ENCODE peak calls at places on chromosome 13, in seven cellular contexts. One of them, this sample, is unnamed.
A peak's percentile ranks its signal among the peaks of the same experiment; 100 is the strongest.

GRCh38 chr13:85806553-85807175 is 7.4 kb upstream of the SLITRK6 start:
- DNase-seq in SHP77: peak; percentile 86
- DNase-seq in globus pallidus: peak; percentile 66
- DNase-seq in stimulated activated CD8-positive, alpha-beta memory T cell treated with anti-CD3 and anti-CD28 coated beads, Interleukin-4, amount 100 ng/mL, for 4 hours: no peak
- DNase-seq in T follicular helper cell: no peak
- DNase-seq in endodermal cell: no peak
- DNase-seq in stimulated activated CD4-positive, alpha-beta T cell treated with anti-CD3 and anti-CD28 coated beads, Interleukin-4, amount 100 ng/mL, for 4 hours: no peak
- DNase-seq in this sample: peak; percentile 72

GRCh38 chr13:107462501-107462900 is 752.8 kb downstream of the LIG4 start:
- DNase-seq in SHP77: no peak
- DNase-seq in globus pallidus: no peak
- DNase-seq in stimulated activated CD8-positive, alpha-beta memory T cell treated with anti-CD3 and anti-CD28 coated beads, Interleukin-4, amount 100 ng/mL, for 4 hours: no peak
- DNase-seq in T follicular helper cell: no peak
- DNase-seq in endodermal cell: no peak
- DNase-seq in stimulated activated CD4-positive, alpha-beta T cell treated with anti-CD3 and anti-CD28 coated beads, Interleukin-4, amount 100 ng/mL, for 4 hours: no peak
- DNase-seq in this sample: no peak

GRCh38 chr13:113002206-113002821 is 33.3 kb downstream of the MCF2L start:
- DNase-seq in SHP77: peak; percentile 90
- DNase-seq in globus pallidus: no peak
- DNase-seq in stimulated activated CD8-positive, alpha-beta memory T cell treated with anti-CD3 and anti-CD28 coated beads, Interleukin-4, amount 100 ng/mL, for 4 hours: no peak
- DNase-seq in T follicular helper cell: no peak
- DNase-seq in endodermal cell: peak; percentile 90
- DNase-seq in stimulated activated CD4-positive, alpha-beta T cell treated with anti-CD3 and anti-CD28 coated beads, Interleukin-4, amount 100 ng/mL, for 4 hours: no peak
- DNase-seq in this sample: peak; percentile 63

GRCh38 chr13:107590556-107590955 is 624.8 kb downstream of the LIG4 start:
- DNase-seq in SHP77: no peak
- DNase-seq in globus pallidus: no peak
- DNase-seq in stimulated activated CD8-positive, alpha-beta memory T cell treated with anti-CD3 and anti-CD28 coated beads, Interleukin-4, amount 100 ng/mL, for 4 hours: no peak
- DNase-seq in T follicular helper cell: no peak
- DNase-seq in endodermal cell: no peak
- DNase-seq in stimulated activated CD4-positive, alpha-beta T cell treated with anti-CD3 and anti-CD28 coated beads, Interleukin-4, amount 100 ng/mL, for 4 hours: no peak
- DNase-seq in this sample: no peak

GRCh38 chr13:60591348-60591747 is 194.3 kb downstream of the TDRD3 start:
- DNase-seq in SHP77: no peak
- DNase-seq in globus pallidus: no peak
- DNase-seq in stimulated activated CD8-positive, alpha-beta memory T cell treated with anti-CD3 and anti-CD28 coated beads, Interleukin-4, amount 100 ng/mL, for 4 hours: no peak
- DNase-seq in T follicular helper cell: no peak
- DNase-seq in endodermal cell: no peak
- DNase-seq in stimulated activated CD4-positive, alpha-beta T cell treated with anti-CD3 and anti-CD28 coated beads, Interleukin-4, amount 100 ng/mL, for 4 hours: no peak
- DNase-seq in this sample: no peak

GRCh38 chr13:30776661-30777060 is 41.3 kb downstream of the ALOX5AP start:
- DNase-seq in SHP77: no peak
- DNase-seq in globus pallidus: no peak
- DNase-seq in stimulated activated CD8-positive, alpha-beta memory T cell treated with anti-CD3 and anti-CD28 coated beads, Interleukin-4, amount 100 ng/mL, for 4 hours: no peak
- DNase-seq in T follicular helper cell: no peak
- DNase-seq in endodermal cell: no peak
- DNase-seq in stimulated activated CD4-positive, alpha-beta T cell treated with anti-CD3 and anti-CD28 coated beads, Interleukin-4, amount 100 ng/mL, for 4 hours: no peak
- DNase-seq in this sample: no peak

GRCh38 chr13:41059466-41059865 is 1.8 kb upstream of the WBP4 start:
- DNase-seq in SHP77: no peak
- DNase-seq in globus pallidus: peak; percentile 62
- DNase-seq in stimulated activated CD8-positive, alpha-beta memory T cell treated with anti-CD3 and anti-CD28 coated beads, Interleukin-4, amount 100 ng/mL, for 4 hours: no peak
- DNase-seq in T follicular helper cell: no peak
- DNase-seq in endodermal cell: no peak
- DNase-seq in stimulated activated CD4-positive, alpha-beta T cell treated with anti-CD3 and anti-CD28 coated beads, Interleukin-4, amount 100 ng/mL, for 4 hours: no peak
- DNase-seq in this sample: peak; percentile 32

GRCh38 chr13:91105270-91105669 is 242.2 kb upstream of the MIR17HG start:
- DNase-seq in SHP77: no peak
- DNase-seq in globus pallidus: no peak
- DNase-seq in stimulated activated CD8-positive, alpha-beta memory T cell treated with anti-CD3 and anti-CD28 coated beads, Interleukin-4, amount 100 ng/mL, for 4 hours: no peak
- DNase-seq in T follicular helper cell: no peak
- DNase-seq in endodermal cell: no peak
- DNase-seq in stimulated activated CD4-positive, alpha-beta T cell treated with anti-CD3 and anti-CD28 coated beads, Interleukin-4, amount 100 ng/mL, for 4 hours: no peak
- DNase-seq in this sample: no peak

GRCh38 chr13:95920485-95920884 is 132.7 kb downstream of the UGGT2 start:
- DNase-seq in SHP77: no peak
- DNase-seq in globus pallidus: no peak
- DNase-seq in stimulated activated CD8-positive, alpha-beta memory T cell treated with anti-CD3 and anti-CD28 coated beads, Interleukin-4, amount 100 ng/mL, for 4 hours: no peak
- DNase-seq in T follicular helper cell: no peak
- DNase-seq in endodermal cell: no peak
- DNase-seq in stimulated activated CD4-positive, alpha-beta T cell treated with anti-CD3 and anti-CD28 coated beads, Interleukin-4, amount 100 ng/mL, for 4 hours: no peak
- DNase-seq in this sample: no peak